ENCODE peak calls at places on chromosome 16, in six cellular contexts. I, R, X, S, N and A are unnamed samples. For H3K79me1, the result is how much of the 10 kb centered on the place peaks cover.

GRCh38 chr16:58385218-58385773 is 7.0 kb upstream of the GINS3 start:
- DNase-seq in R (no peak), X (no peak), S (no peak), N (no peak), I (no peak), A (no peak)

GRCh38 chr16:72404299-72404698 is 232.3 kb upstream of the PMFBP1 start:
- DNase-seq in R (peak), S (no peak), X (no peak), I (no peak), N (no peak), A (no peak)

GRCh38 chr16:77657016-77657415 is 65.3 kb upstream of the NUDT7 start:
- DNase-seq in I (peak), N (peak), X (peak), S (peak), R (peak), A (no peak)

GRCh38 chr16:84284168-84284722 is 10.4 kb upstream of the WFDC1 start:
- DNase-seq in I (peak), R (no peak), N (peak), X (peak), S (peak), A (no peak)

GRCh38 chr16:55710466-55710865 is 54.7 kb downstream of the SLC6A2 start:
- DNase-seq in X (peak), S (peak), R (no peak), N (peak), I (no peak), A (peak)

GRCh38 chr16:30079480-30079879 is 3.7 kb downstream of the PPP4C start:
- DNase-seq in S (no peak), R (no peak), I (no peak), N (no peak), X (no peak), A (no peak)

GRCh38 chr16:4293822-4294457 is 21.1 kb upstream of the TFAP4 start:
- DNase-seq in R (peak), S (peak), I (peak), X (peak), N (no peak), A (no peak)

GRCh38 chr16:15807603-15808009 is 49.2 kb downstream of the MYH11 start:
- DNase-seq in N (no peak), S (peak), I (no peak), R (peak), X (no peak), A (no peak)

GRCh38 chr16:67264866-67265265 is 14.5 kb upstream of the PLEKHG4 start:
- DNase-seq in X (no peak), I (no peak), R (no peak), N (no peak), S (no peak), A (no peak)

GRCh38 chr16:530111-530817 is 2.8 kb downstream of the CAPN15 start:
- DNase-seq in N (no peak), X (no peak), R (no peak), S (no peak), I (no peak), A (no peak)

GRCh38 chr16:50940275-50940854 is 198.5 kb downstream of the CYLD start:
- DNase-seq in R (no peak), X (no peak), N (no peak), S (no peak), I (no peak), A (no peak)

GRCh38 chr16:75181630-75182029 is 25.3 kb downstream of the CTRB2 start:
- DNase-seq in R (no peak), I (no peak), X (no peak), S (no peak), N (no peak), A (no peak)

GRCh38 chr16:47461598-47462266 is 601 bp downstream of the PHKB start:
- DNase-seq in X (peak), S (no peak), R (peak), I (no peak), N (peak), A (no peak)

GRCh38 chr16:29307598-29308507 is 98.7 kb downstream of the NPIPB11 start:
- DNase-seq in I (no peak), R (peak), X (peak), S (no peak), N (no peak), A (no peak)

GRCh38 chr16:54265558-54266213 is 20.9 kb downstream of the IRX3 start:
- DNase-seq in I (no peak), X (no peak), S (peak), R (no peak), N (no peak), A (no peak)

GRCh38 chr16:86824751-86825310 is 246.5 kb downstream of the FOXL1 start:
- DNase-seq in N (no peak), S (peak), R (peak), I (no peak), X (peak), A (no peak)

GRCh38 chr16:63135069-63135468 is 1098.8 kb upstream of the CDH8 start:
- DNase-seq in S (no peak), R (no peak), X (no peak), N (no peak), I (no peak), A (no peak)

GRCh38 chr16:85357924-85358505 is 245.7 kb upstream of the CIBAR2 start:
- DNase-seq in I (no peak), R (no peak), S (no peak), X (no peak), N (no peak), A (no peak)

GRCh38 chr16:53156516-53156915 is 101.7 kb downstream of the CHD9 start:
- DNase-seq in X (no peak), I (no peak), S (no peak), R (peak), N (no peak), A (no peak)

GRCh38 chr16:78742501-78743283 is 643.2 kb downstream of the WWOX start:
- DNase-seq in N (peak), I (no peak), R (peak), S (no peak), X (peak), A (no peak)

GRCh38 chr16:73890524-73891500 is 405.8 kb upstream of the PSMD7 start:
- DNase-seq in N (no peak), S (peak), X (no peak), R (peak), I (peak), A (peak)

GRCh38 chr16:65660390-65660789 is 538.5 kb upstream of the CDH11 start:
- DNase-seq in R (peak), I (no peak), X (no peak), N (no peak), S (no peak), A (no peak)

DNA sequence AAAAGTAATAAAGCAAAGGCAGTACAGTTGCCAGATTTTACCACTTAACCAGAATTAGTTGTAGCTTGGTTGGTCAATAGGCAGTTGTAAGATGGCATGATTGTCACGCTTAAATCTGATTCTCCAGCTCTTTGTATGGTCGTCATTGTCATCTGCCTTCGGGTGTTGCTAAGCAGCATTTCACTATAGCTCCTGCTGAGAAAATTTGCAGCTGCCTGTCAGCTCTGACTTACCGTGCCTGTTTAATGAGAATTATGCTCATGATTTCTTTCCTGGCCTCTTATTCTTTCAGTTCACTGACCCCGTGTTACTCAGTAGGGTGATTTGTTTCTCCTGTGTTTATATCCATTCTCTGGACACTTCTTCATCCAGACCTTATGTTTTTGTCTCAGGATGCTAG is 66.7 kb downstream of the TANGO6 start:
- DNase-seq in X (no peak), I (no peak), S (no peak), N (peak), R (no peak), A (peak)
- H2AFZ ChIP-seq in X (no peak), I (no peak), S (no peak), N (no peak), R (no peak), A (no peak)

DNA sequence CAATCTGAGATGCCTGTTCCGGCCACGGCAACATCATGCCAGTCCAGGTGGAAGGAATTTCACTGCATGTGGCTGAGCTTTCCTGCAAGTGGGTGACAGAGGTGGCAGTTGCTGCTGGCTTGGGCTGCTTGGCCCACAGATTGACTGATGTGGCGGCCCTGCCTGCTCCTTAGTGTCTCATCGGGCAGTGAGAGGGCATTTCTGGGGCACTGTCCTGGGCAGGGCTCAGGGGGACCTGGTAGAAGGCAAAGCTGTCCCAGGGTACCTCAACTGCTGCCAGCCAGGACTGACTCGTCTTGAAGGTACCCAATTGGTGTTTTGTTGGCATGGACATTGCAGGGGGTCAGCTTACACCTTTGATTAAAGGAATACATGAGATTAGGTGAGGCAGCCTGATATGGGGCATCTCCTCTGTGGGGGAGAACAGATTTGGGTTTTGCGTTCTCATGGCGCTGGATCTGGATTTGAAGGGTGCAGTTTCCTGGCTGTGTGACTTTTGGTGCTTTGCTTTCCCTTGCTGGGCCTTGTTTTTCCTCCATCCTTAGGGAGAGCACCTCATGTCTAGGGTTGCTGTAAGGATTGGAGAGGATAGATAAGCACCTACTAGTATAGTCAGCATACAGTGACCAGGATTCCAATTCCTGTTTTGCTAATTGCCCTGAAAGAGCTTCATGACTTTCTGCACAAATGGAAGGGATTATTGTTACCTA is 5.4 kb downstream of the CMIP start:
- DNase-seq in S (no peak), N (no peak), I (no peak), R (no peak), X (no peak), A (no peak)
- H3K79me1 ChIP-seq in S (under half), N (under half), I (under half), R (half or more), X (under half), A (under half)

GRCh38 chr16:31149332-31149731 is 534 bp downstream of the PRSS36 start:
- DNase-seq in X (no peak), I (no peak), R (no peak), N (no peak), S (no peak), A (no peak)
- H2AFZ ChIP-seq in X (no peak), I (no peak), R (no peak), N (no peak), S (no peak), A (peak)

GRCh38 chr16:2763173-2763572 is 10.7 kb downstream of the SRRM2 start:
- DNase-seq in X (no peak), R (no peak), I (no peak), N (no peak), S (no peak), A (no peak)

GRCh38 chr16:2762711-2763110 is 10.3 kb downstream of the SRRM2 start:
- DNase-seq in S (no peak), N (no peak), I (no peak), X (no peak), R (no peak), A (no peak)

GRCh38 chr16:2764718-2765117 is 12.3 kb downstream of the SRRM2 start:
- DNase-seq in X (no peak), I (no peak), N (no peak), R (no peak), S (no peak), A (no peak)

GRCh38 chr16:2761886-2762583 is 9.6 kb downstream of the SRRM2 start:
- DNase-seq in R (no peak), N (no peak), I (no peak), S (no peak), X (no peak), A (no peak)

GRCh38 chr16:2761472-2761871 is 9.0 kb downstream of the SRRM2 start:
- DNase-seq in N (no peak), R (no peak), S (no peak), I (no peak), X (no peak), A (no peak)
- H3K79me1 ChIP-seq in N (under half), R (half or more), S (under half), I (under half), X (under half), A (under half)